ENCODE peak calls at places on chromosome 12, in four cellular contexts. One of them, this sample, is unnamed.

GRCh38 chr12:129696952-129697351 is 206.9 kb downstream of the TMEM132D start:
- DNase-seq in HepG2: no peak
- DNase-seq in GM12878: no peak
- DNase-seq in K562: no peak
- DNase-seq in this sample: no peak

GRCh38 chr12:52022841-52023181 is 16.1 kb downstream of the TAMALIN start:
- DNase-seq in K562: peak
- DNase-seq in GM12878: no peak
- DNase-seq in HepG2: peak
- DNase-seq in this sample: no peak

GRCh38 chr12:95440401-95440800 is 33.6 kb upstream of the METAP2 start:
- DNase-seq in GM12878: no peak
- DNase-seq in K562: no peak
- DNase-seq in HepG2: no peak
- DNase-seq in this sample: no peak

GRCh38 chr12:88960213-88960878 is 380.1 kb upstream of the KITLG start:
- DNase-seq in HepG2: peak
- DNase-seq in GM12878: no peak
- DNase-seq in K562: no peak
- DNase-seq in this sample: no peak

GRCh38 chr12:6961278-6961694 is 9.2 kb downstream of the PHB2 start:
- DNase-seq in GM12878: no peak
- DNase-seq in K562: peak
- DNase-seq in HepG2: no peak
- DNase-seq in this sample: no peak

GRCh38 chr12:107912421-107913004 is 138.0 kb downstream of the ASCL4 start:
- DNase-seq in K562: peak
- DNase-seq in GM12878: no peak
- DNase-seq in HepG2: no peak
- DNase-seq in this sample: peak

GRCh38 chr12:24134092-24134491 is 184.6 kb upstream of the SOX5 start:
- DNase-seq in HepG2: no peak
- DNase-seq in GM12878: no peak
- DNase-seq in K562: no peak
- DNase-seq in this sample: no peak

GRCh38 chr12:121209221-121209620 is 708 bp upstream of the P2RX4 start:
- DNase-seq in K562: no peak
- DNase-seq in GM12878: no peak
- DNase-seq in HepG2: no peak
- DNase-seq in this sample: no peak

GRCh38 chr12:3148366-3149000 is 71.3 kb downstream of the TSPAN9 start:
- DNase-seq in HepG2: no peak
- DNase-seq in GM12878: no peak
- DNase-seq in K562: no peak
- DNase-seq in this sample: no peak

GRCh38 chr12:132246997-132247717 is 82.2 kb downstream of the GALNT9 start:
- DNase-seq in GM12878: no peak
- DNase-seq in K562: no peak
- DNase-seq in HepG2: no peak
- DNase-seq in this sample: no peak

GRCh38 chr12:10031771-10032175 is 1.3 kb downstream of the CLEC9A start:
- DNase-seq in HepG2: no peak
- DNase-seq in K562: no peak
- DNase-seq in GM12878: no peak
- DNase-seq in this sample: no peak

GRCh38 chr12:11347810-11348209 is 37.6 kb upstream of the PRB4 start:
- DNase-seq in GM12878: no peak
- DNase-seq in K562: peak
- DNase-seq in HepG2: no peak
- DNase-seq in this sample: peak

GRCh38 chr12:28027947-28028724 is 55.6 kb upstream of the PTHLH start:
- DNase-seq in HepG2: no peak
- DNase-seq in K562: no peak
- DNase-seq in GM12878: no peak
- DNase-seq in this sample: no peak

GRCh38 chr12:100238801-100239200 is 28.1 kb downstream of the DEPDC4 start:
- DNase-seq in HepG2: no peak
- DNase-seq in GM12878: no peak
- DNase-seq in K562: no peak
- DNase-seq in this sample: no peak

GRCh38 chr12:57008113-57008687 is 1.9 kb upstream of the ZBTB39 start:
- DNase-seq in K562: no peak
- DNase-seq in GM12878: peak
- DNase-seq in HepG2: peak
- DNase-seq in this sample: peak
- TF ChIP-seq TARDBP in K562: no peak
- TF ChIP-seq TARDBP in GM12878: no peak
- TF ChIP-seq TARDBP in HepG2: no peak
- TF ChIP-seq TARDBP in this sample: no peak

DNA sequence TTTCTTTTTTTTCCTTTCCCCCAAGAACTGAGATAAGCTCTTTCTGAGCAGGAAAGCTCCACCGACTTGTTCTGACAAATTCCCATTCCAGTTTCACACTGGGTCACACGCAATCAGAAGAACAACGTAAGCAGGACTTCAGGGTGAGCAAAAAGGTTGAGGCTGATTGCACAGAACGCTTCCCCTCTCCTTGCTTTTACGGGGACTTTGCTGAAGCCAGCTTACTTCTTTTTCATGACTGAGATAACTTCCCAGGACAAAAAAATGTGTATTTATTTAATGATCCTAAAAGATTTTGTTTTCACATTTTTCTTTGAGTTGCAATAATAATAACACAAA is 153.2 kb downstream of the PHLDA1 start:
- DNase-seq in HepG2: no peak
- DNase-seq in GM12878: no peak
- DNase-seq in K562: no peak
- DNase-seq in this sample: no peak
- TF ChIP-seq FOXM1 in HepG2: no peak
- TF ChIP-seq FOXM1 in GM12878: no peak
- TF ChIP-seq FOXM1 in K562: no peak
- TF ChIP-seq FOXM1 in this sample: no peak

GRCh38 chr12:42534184-42534838 is 55.2 kb downstream of the PRICKLE1 start:
- DNase-seq in HepG2: no peak
- DNase-seq in GM12878: no peak
- DNase-seq in K562: no peak
- DNase-seq in this sample: no peak

GRCh38 chr12:42539696-42540095 is 49.9 kb downstream of the PRICKLE1 start:
- DNase-seq in K562: no peak
- DNase-seq in GM12878: no peak
- DNase-seq in HepG2: no peak
- DNase-seq in this sample: no peak

GRCh38 chr12:42541965-42542364 is 47.6 kb downstream of the PRICKLE1 start:
- DNase-seq in HepG2: no peak
- DNase-seq in GM12878: no peak
- DNase-seq in K562: no peak
- DNase-seq in this sample: no peak

GRCh38 chr12:42538203-42538602 is 51.3 kb downstream of the PRICKLE1 start:
- DNase-seq in GM12878: no peak
- DNase-seq in K562: no peak
- DNase-seq in HepG2: no peak
- DNase-seq in this sample: no peak
- TF ChIP-seq TARDBP in GM12878: no peak
- TF ChIP-seq TARDBP in K562: no peak
- TF ChIP-seq TARDBP in HepG2: no peak
- TF ChIP-seq TARDBP in this sample: no peak

GRCh38 chr12:77377116-77377515 is 311.7 kb upstream of the E2F7 start:
- DNase-seq in HepG2: no peak
- DNase-seq in GM12878: no peak
- DNase-seq in K562: no peak
- DNase-seq in this sample: no peak
- TF ChIP-seq FOXM1 in HepG2: no peak
- TF ChIP-seq FOXM1 in GM12878: no peak
- TF ChIP-seq FOXM1 in K562: no peak
- TF ChIP-seq FOXM1 in this sample: no peak

DNA sequence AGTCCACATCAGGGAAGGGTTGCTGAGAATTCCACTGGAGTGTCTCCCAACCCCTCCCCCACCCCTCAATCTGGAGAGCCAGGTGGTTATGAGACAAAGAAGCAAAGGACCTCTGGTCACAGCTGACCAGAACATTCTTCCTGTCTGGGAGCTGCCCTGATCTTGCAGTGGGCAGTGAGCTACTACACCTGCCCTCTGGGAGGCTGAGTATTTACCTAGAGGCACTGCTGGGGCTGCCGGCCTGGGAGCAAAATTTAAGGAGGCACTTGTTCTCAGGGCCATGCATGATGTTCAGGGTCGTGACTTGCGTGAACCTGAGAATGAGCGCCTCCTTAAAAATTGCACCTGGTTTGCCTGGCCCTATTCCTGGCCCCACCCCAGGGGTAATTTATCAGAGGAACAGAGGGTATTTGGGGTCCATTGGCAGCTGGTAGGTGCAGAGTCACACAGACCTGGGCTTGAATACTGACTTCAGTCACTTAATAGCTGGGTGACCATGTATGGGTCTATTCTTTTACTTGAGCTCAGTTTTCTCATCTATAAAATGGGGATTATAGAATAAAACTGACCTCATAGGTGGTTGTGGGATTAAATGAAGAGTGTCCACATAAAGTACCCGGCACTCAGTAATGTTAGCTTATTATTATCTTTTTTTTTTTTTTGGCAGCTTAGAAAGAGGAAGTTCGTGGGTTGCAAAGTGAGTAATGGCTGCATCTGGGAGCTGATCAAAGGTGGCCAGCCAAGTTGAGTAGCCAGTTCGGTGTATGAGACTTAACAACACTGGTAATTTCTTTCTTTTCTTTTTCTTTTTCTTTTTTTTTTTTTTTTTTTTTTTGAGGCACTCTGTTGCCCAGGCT is 107.4 kb upstream of the MED13L start:
- DNase-seq in HepG2: no peak
- DNase-seq in K562: peak
- DNase-seq in GM12878: no peak
- DNase-seq in this sample: no peak
- TF ChIP-seq TARDBP in HepG2: no peak
- TF ChIP-seq TARDBP in K562: no peak
- TF ChIP-seq TARDBP in GM12878: no peak
- TF ChIP-seq TARDBP in this sample: no peak

GRCh38 chr12:124737772-124738635 is 125.7 kb downstream of the SCARB1 start:
- DNase-seq in K562: no peak
- DNase-seq in GM12878: no peak
- DNase-seq in HepG2: no peak
- DNase-seq in this sample: no peak
- TF ChIP-seq FOXM1 in K562: no peak
- TF ChIP-seq FOXM1 in GM12878: no peak
- TF ChIP-seq FOXM1 in HepG2: no peak
- TF ChIP-seq FOXM1 in this sample: no peak

DNA sequence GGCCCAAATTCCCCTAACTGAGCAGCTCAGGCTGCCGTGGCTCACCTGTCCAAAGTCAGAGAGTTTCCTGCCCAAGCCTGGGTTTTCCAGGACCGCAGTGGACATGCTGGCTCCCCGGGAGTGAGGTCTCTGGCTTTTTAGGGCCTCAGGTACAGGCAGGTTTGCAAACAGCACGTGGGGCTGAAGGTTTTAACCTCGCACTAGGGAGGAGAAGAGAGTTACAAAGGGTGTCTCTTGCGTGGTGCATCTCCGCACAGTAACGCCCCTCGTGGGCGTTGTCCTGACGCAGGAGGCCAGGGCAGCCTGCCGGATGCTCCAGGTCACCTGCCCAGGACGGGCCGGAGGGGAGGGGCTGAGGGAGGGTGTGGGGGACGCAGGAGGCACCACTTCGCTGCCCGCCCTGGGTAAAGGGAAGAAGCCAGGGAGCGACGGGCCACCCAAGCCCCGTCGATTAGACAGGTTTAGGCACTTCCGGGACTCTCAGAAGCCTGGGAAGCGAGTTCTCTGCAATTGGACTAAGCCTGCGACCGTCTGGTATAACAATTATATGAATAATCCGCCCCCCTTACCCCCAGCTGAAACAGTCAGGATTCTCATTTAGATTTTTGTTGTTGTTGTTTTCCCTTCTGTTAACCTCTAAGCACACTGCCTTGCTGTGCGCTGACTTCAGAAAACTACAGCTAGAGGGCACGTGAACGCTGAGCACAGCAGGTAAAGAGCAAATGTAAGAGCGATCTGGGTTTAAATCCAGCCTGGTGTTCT is at the start of gene PAH:
- DNase-seq in K562: peak
- DNase-seq in GM12878: no peak
- DNase-seq in HepG2: peak
- DNase-seq in this sample: peak
- TF ChIP-seq TARDBP in K562: no peak
- TF ChIP-seq TARDBP in GM12878: no peak
- TF ChIP-seq TARDBP in HepG2: peak
- TF ChIP-seq TARDBP in this sample: no peak